ENCODE peak calls at places on chromosome 9, in ten cellular contexts. One of them, this sample, is unnamed.

GRCh38 chr9:129752915-129753724 is at the start of gene PTGES:
- DNase-seq in AG04450: peak; percentile 68
- DNase-seq in NCI-H1105 treated with DMSO at 0.1 percent for 48 hours: no peak
- DNase-seq in fibroblast of the aortic adventitia: peak; percentile 75
- DNase-seq in fibroblast of lung: peak; percentile 83
- DNase-seq in D341Med: peak; percentile 66
- DNase-seq in cardiac fibroblast: peak; percentile 76
- DNase-seq in CD8-positive, alpha-beta T cell: peak; percentile 62
- DNase-seq in HS-27A: no peak
- DNase-seq in aorta: peak; percentile 83
- DNase-seq in this sample: peak; percentile 89

GRCh38 chr9:98479967-98480847 is 224.8 kb upstream of the TBC1D2 start:
- DNase-seq in fibroblast of lung: no peak
- DNase-seq in HS-27A: no peak
- DNase-seq in NCI-H1105 treated with DMSO at 0.1 percent for 48 hours: no peak
- DNase-seq in aorta: no peak
- DNase-seq in cardiac fibroblast: peak; percentile 65
- DNase-seq in D341Med: no peak
- DNase-seq in fibroblast of the aortic adventitia: no peak
- DNase-seq in CD8-positive, alpha-beta T cell: no peak
- DNase-seq in AG04450: no peak
- DNase-seq in this sample: peak; percentile 22

GRCh38 chr9:29006603-29007002 is 1433.3 kb upstream of the C9orf72 start:
- DNase-seq in NCI-H1105 treated with DMSO at 0.1 percent for 48 hours: no peak
- DNase-seq in HS-27A: no peak
- DNase-seq in AG04450: no peak
- DNase-seq in CD8-positive, alpha-beta T cell: no peak
- DNase-seq in D341Med: no peak
- DNase-seq in fibroblast of lung: no peak
- DNase-seq in fibroblast of the aortic adventitia: no peak
- DNase-seq in aorta: no peak
- DNase-seq in cardiac fibroblast: no peak
- DNase-seq in this sample: no peak

GRCh38 chr9:81686614-81687520 is 2.5 kb downstream of the TLE1 start:
- DNase-seq in CD8-positive, alpha-beta T cell: peak; percentile 36
- DNase-seq in cardiac fibroblast: peak; percentile 89
- DNase-seq in aorta: peak; percentile 85
- DNase-seq in AG04450: peak; percentile 49
- DNase-seq in fibroblast of the aortic adventitia: peak; percentile 89
- DNase-seq in HS-27A: peak; percentile 36
- DNase-seq in NCI-H1105 treated with DMSO at 0.1 percent for 48 hours: peak; percentile 58
- DNase-seq in D341Med: peak; percentile 81
- DNase-seq in fibroblast of lung: peak; percentile 90
- DNase-seq in this sample: peak; percentile 71

GRCh38 chr9:137759117-137759516 is 118.5 kb upstream of the CACNA1B start:
- DNase-seq in HS-27A: no peak
- DNase-seq in D341Med: no peak
- DNase-seq in NCI-H1105 treated with DMSO at 0.1 percent for 48 hours: no peak
- DNase-seq in fibroblast of the aortic adventitia: no peak
- DNase-seq in AG04450: no peak
- DNase-seq in fibroblast of lung: no peak
- DNase-seq in aorta: no peak
- DNase-seq in CD8-positive, alpha-beta T cell: no peak
- DNase-seq in cardiac fibroblast: no peak
- DNase-seq in this sample: no peak

GRCh38 chr9:6197330-6197729 is 18.3 kb upstream of the IL33 start:
- DNase-seq in D341Med: no peak
- DNase-seq in fibroblast of the aortic adventitia: peak; percentile 64
- DNase-seq in NCI-H1105 treated with DMSO at 0.1 percent for 48 hours: no peak
- DNase-seq in AG04450: no peak
- DNase-seq in cardiac fibroblast: peak; percentile 67
- DNase-seq in HS-27A: no peak
- DNase-seq in fibroblast of lung: peak; percentile 24
- DNase-seq in aorta: no peak
- DNase-seq in CD8-positive, alpha-beta T cell: no peak
- DNase-seq in this sample: peak; percentile 4

GRCh38 chr9:106486685-106487084 is 376.3 kb upstream of the ZNF462 start:
- DNase-seq in HS-27A: no peak
- DNase-seq in D341Med: no peak
- DNase-seq in fibroblast of the aortic adventitia: no peak
- DNase-seq in fibroblast of lung: no peak
- DNase-seq in aorta: no peak
- DNase-seq in AG04450: no peak
- DNase-seq in cardiac fibroblast: no peak
- DNase-seq in CD8-positive, alpha-beta T cell: no peak
- DNase-seq in NCI-H1105 treated with DMSO at 0.1 percent for 48 hours: no peak
- DNase-seq in this sample: no peak

GRCh38 chr9:36993933-36994764 is 39.9 kb downstream of the PAX5 start:
- DNase-seq in fibroblast of lung: no peak
- DNase-seq in CD8-positive, alpha-beta T cell: no peak
- DNase-seq in fibroblast of the aortic adventitia: peak; percentile 33
- DNase-seq in AG04450: no peak
- DNase-seq in cardiac fibroblast: no peak
- DNase-seq in aorta: no peak
- DNase-seq in HS-27A: no peak
- DNase-seq in NCI-H1105 treated with DMSO at 0.1 percent for 48 hours: no peak
- DNase-seq in D341Med: no peak
- DNase-seq in this sample: no peak

GRCh38 chr9:129776566-129776937 is 23.7 kb upstream of the PTGES start:
- DNase-seq in CD8-positive, alpha-beta T cell: no peak
- DNase-seq in HS-27A: no peak
- DNase-seq in cardiac fibroblast: peak; percentile 64
- DNase-seq in AG04450: no peak
- DNase-seq in aorta: no peak
- DNase-seq in fibroblast of lung: no peak
- DNase-seq in D341Med: no peak
- DNase-seq in NCI-H1105 treated with DMSO at 0.1 percent for 48 hours: no peak
- DNase-seq in fibroblast of the aortic adventitia: peak; percentile 46
- DNase-seq in this sample: peak; percentile 44

GRCh38 chr9:121138973-121139372 is 62.7 kb downstream of the RAB14 start:
- DNase-seq in NCI-H1105 treated with DMSO at 0.1 percent for 48 hours: no peak
- DNase-seq in aorta: no peak
- DNase-seq in D341Med: no peak
- DNase-seq in fibroblast of the aortic adventitia: no peak
- DNase-seq in cardiac fibroblast: no peak
- DNase-seq in AG04450: no peak
- DNase-seq in CD8-positive, alpha-beta T cell: no peak
- DNase-seq in fibroblast of lung: no peak
- DNase-seq in HS-27A: no peak
- DNase-seq in this sample: no peak

GRCh38 chr9:21141427-21141882 is at the start of gene IFNW1:
- DNase-seq in D341Med: no peak
- DNase-seq in aorta: no peak
- DNase-seq in cardiac fibroblast: no peak
- DNase-seq in CD8-positive, alpha-beta T cell: no peak
- DNase-seq in NCI-H1105 treated with DMSO at 0.1 percent for 48 hours: no peak
- DNase-seq in fibroblast of the aortic adventitia: no peak
- DNase-seq in HS-27A: no peak
- DNase-seq in AG04450: no peak
- DNase-seq in fibroblast of lung: peak; percentile 3
- DNase-seq in this sample: no peak

GRCh38 chr9:92657296-92658094 is 12.4 kb downstream of the IPPK start:
- DNase-seq in AG04450: no peak
- DNase-seq in cardiac fibroblast: peak; percentile 26
- DNase-seq in HS-27A: no peak
- DNase-seq in fibroblast of the aortic adventitia: no peak
- DNase-seq in fibroblast of lung: no peak
- DNase-seq in NCI-H1105 treated with DMSO at 0.1 percent for 48 hours: no peak
- DNase-seq in CD8-positive, alpha-beta T cell: no peak
- DNase-seq in aorta: peak; percentile 41
- DNase-seq in D341Med: no peak
- DNase-seq in this sample: no peak

GRCh38 chr9:100196215-100196614 is 97.2 kb downstream of the INVS start:
- DNase-seq in HS-27A: no peak
- DNase-seq in CD8-positive, alpha-beta T cell: no peak
- DNase-seq in fibroblast of lung: no peak
- DNase-seq in cardiac fibroblast: no peak
- DNase-seq in D341Med: no peak
- DNase-seq in aorta: no peak
- DNase-seq in fibroblast of the aortic adventitia: no peak
- DNase-seq in AG04450: no peak
- DNase-seq in NCI-H1105 treated with DMSO at 0.1 percent for 48 hours: no peak
- DNase-seq in this sample: no peak

GRCh38 chr9:12817702-12818101 is 42.9 kb downstream of the LURAP1L start:
- DNase-seq in AG04450: no peak
- DNase-seq in HS-27A: no peak
- DNase-seq in D341Med: no peak
- DNase-seq in cardiac fibroblast: peak; percentile 63
- DNase-seq in CD8-positive, alpha-beta T cell: no peak
- DNase-seq in fibroblast of lung: peak; percentile 79
- DNase-seq in aorta: no peak
- DNase-seq in NCI-H1105 treated with DMSO at 0.1 percent for 48 hours: no peak
- DNase-seq in fibroblast of the aortic adventitia: peak; percentile 63
- DNase-seq in this sample: peak; percentile 79

GRCh38 chr9:137428841-137429545 is 5.8 kb downstream of the NOXA1 start:
- DNase-seq in CD8-positive, alpha-beta T cell: no peak
- DNase-seq in fibroblast of lung: no peak
- DNase-seq in fibroblast of the aortic adventitia: no peak
- DNase-seq in AG04450: no peak
- DNase-seq in aorta: peak; percentile 42
- DNase-seq in D341Med: no peak
- DNase-seq in cardiac fibroblast: no peak
- DNase-seq in HS-27A: no peak
- DNase-seq in NCI-H1105 treated with DMSO at 0.1 percent for 48 hours: peak; percentile 6
- DNase-seq in this sample: no peak

GRCh38 chr9:73265876-73266275 is 114.2 kb downstream of the ANXA1 start:
- DNase-seq in cardiac fibroblast: no peak
- DNase-seq in fibroblast of the aortic adventitia: no peak
- DNase-seq in NCI-H1105 treated with DMSO at 0.1 percent for 48 hours: no peak
- DNase-seq in aorta: no peak
- DNase-seq in AG04450: no peak
- DNase-seq in HS-27A: no peak
- DNase-seq in fibroblast of lung: no peak
- DNase-seq in CD8-positive, alpha-beta T cell: no peak
- DNase-seq in D341Med: no peak
- DNase-seq in this sample: no peak

GRCh38 chr9:75448281-75448680 is 360.0 kb downstream of the OSTF1 start:
- DNase-seq in CD8-positive, alpha-beta T cell: no peak
- DNase-seq in HS-27A: no peak
- DNase-seq in fibroblast of the aortic adventitia: no peak
- DNase-seq in aorta: no peak
- DNase-seq in D341Med: no peak
- DNase-seq in AG04450: no peak
- DNase-seq in cardiac fibroblast: no peak
- DNase-seq in fibroblast of lung: no peak
- DNase-seq in NCI-H1105 treated with DMSO at 0.1 percent for 48 hours: no peak
- DNase-seq in this sample: no peak

GRCh38 chr9:114677418-114677817 is 4.6 kb downstream of the TEX48 start:
- DNase-seq in CD8-positive, alpha-beta T cell: no peak
- DNase-seq in NCI-H1105 treated with DMSO at 0.1 percent for 48 hours: peak; percentile 87
- DNase-seq in cardiac fibroblast: peak; percentile 100
- DNase-seq in HS-27A: peak; percentile 98
- DNase-seq in fibroblast of the aortic adventitia: peak; percentile 100
- DNase-seq in D341Med: no peak
- DNase-seq in AG04450: peak; percentile 99
- DNase-seq in aorta: peak; percentile 50
- DNase-seq in fibroblast of lung: peak; percentile 99
- DNase-seq in this sample: peak; percentile 100

GRCh38 chr9:107548298-107549142 is 59.0 kb upstream of the KLF4 start:
- DNase-seq in aorta: peak; percentile 47
- DNase-seq in cardiac fibroblast: peak; percentile 98
- DNase-seq in NCI-H1105 treated with DMSO at 0.1 percent for 48 hours: no peak
- DNase-seq in fibroblast of lung: peak; percentile 97
- DNase-seq in AG04450: peak; percentile 61
- DNase-seq in CD8-positive, alpha-beta T cell: no peak
- DNase-seq in fibroblast of the aortic adventitia: peak; percentile 99
- DNase-seq in HS-27A: peak; percentile 53
- DNase-seq in D341Med: no peak
- DNase-seq in this sample: peak; percentile 90

GRCh38 chr9:131995382-131995781 is 84.3 kb downstream of the MED27 start:
- DNase-seq in aorta: no peak
- DNase-seq in AG04450: no peak
- DNase-seq in cardiac fibroblast: peak; percentile 51
- DNase-seq in fibroblast of the aortic adventitia: peak; percentile 27
- DNase-seq in HS-27A: no peak
- DNase-seq in fibroblast of lung: peak; percentile 32
- DNase-seq in CD8-positive, alpha-beta T cell: no peak
- DNase-seq in NCI-H1105 treated with DMSO at 0.1 percent for 48 hours: no peak
- DNase-seq in D341Med: no peak
- DNase-seq in this sample: no peak

GRCh38 chr9:3906437-3907213 is 380.8 kb upstream of the RFX3 start:
- DNase-seq in NCI-H1105 treated with DMSO at 0.1 percent for 48 hours: no peak
- DNase-seq in AG04450: peak; percentile 83
- DNase-seq in D341Med: no peak
- DNase-seq in fibroblast of lung: peak; percentile 77
- DNase-seq in cardiac fibroblast: peak; percentile 95
- DNase-seq in aorta: peak; percentile 50
- DNase-seq in HS-27A: peak; percentile 50
- DNase-seq in CD8-positive, alpha-beta T cell: no peak
- DNase-seq in fibroblast of the aortic adventitia: peak; percentile 89
- DNase-seq in this sample: peak; percentile 92